ENCODE peak calls at places on chromosomes 1 and 21, in six cellular contexts. One of them, this sample, is unnamed.

GRCh38 chr1:21655748-21656147 is 13.4 kb downstream of the RAP1GAP start:
- DNase-seq in CD4-positive, alpha-beta T cell: no peak
- DNase-seq in PC-9: peak; percentile 60
- DNase-seq in HFF-Myc: no peak
- DNase-seq in Calu3: peak; percentile 50
- DNase-seq in psoas muscle: no peak
- DNase-seq in this sample: no peak

GRCh38 chr1:205032512-205032911 is 10.5 kb upstream of the CNTN2 start:
- DNase-seq in Calu3: no peak
- DNase-seq in psoas muscle: no peak
- DNase-seq in CD4-positive, alpha-beta T cell: no peak
- DNase-seq in PC-9: no peak
- DNase-seq in HFF-Myc: no peak
- DNase-seq in this sample: no peak

GRCh38 chr1:178688244-178688643 is 36.8 kb upstream of the RALGPS2 start:
- DNase-seq in psoas muscle: peak; percentile 58
- DNase-seq in HFF-Myc: no peak
- DNase-seq in Calu3: no peak
- DNase-seq in PC-9: no peak
- DNase-seq in CD4-positive, alpha-beta T cell: no peak
- DNase-seq in this sample: no peak

GRCh38 chr21:33732038-33732437 is 89.7 kb downstream of the ITSN1 start:
- DNase-seq in PC-9: no peak
- DNase-seq in HFF-Myc: no peak
- DNase-seq in CD4-positive, alpha-beta T cell: no peak
- DNase-seq in psoas muscle: no peak
- DNase-seq in Calu3: no peak
- DNase-seq in this sample: no peak

GRCh38 chr1:20409971-20410370 is 76.0 kb downstream of the CAMK2N1 start:
- DNase-seq in psoas muscle: no peak
- DNase-seq in HFF-Myc: no peak
- DNase-seq in CD4-positive, alpha-beta T cell: no peak
- DNase-seq in PC-9: no peak
- DNase-seq in Calu3: no peak
- DNase-seq in this sample: no peak

GRCh38 chr1:212229654-212230053 is 55.6 kb upstream of the PPP2R5A start:
- DNase-seq in HFF-Myc: peak; percentile 71
- DNase-seq in CD4-positive, alpha-beta T cell: no peak
- DNase-seq in PC-9: no peak
- DNase-seq in Calu3: no peak
- DNase-seq in psoas muscle: no peak
- DNase-seq in this sample: no peak

GRCh38 chr1:53685272-53686051 is 53.5 kb downstream of the GLIS1 start:
- DNase-seq in CD4-positive, alpha-beta T cell: no peak
- DNase-seq in Calu3: peak; percentile 35
- DNase-seq in psoas muscle: no peak
- DNase-seq in HFF-Myc: no peak
- DNase-seq in PC-9: peak; percentile 45
- DNase-seq in this sample: no peak

GRCh38 chr1:223316082-223316481 is 47.9 kb downstream of the SUSD4 start:
- DNase-seq in psoas muscle: no peak
- DNase-seq in HFF-Myc: no peak
- DNase-seq in PC-9: no peak
- DNase-seq in Calu3: no peak
- DNase-seq in CD4-positive, alpha-beta T cell: no peak
- DNase-seq in this sample: no peak

GRCh38 chr1:51294566-51295184 is 35.7 kb downstream of the TTC39A start:
- DNase-seq in CD4-positive, alpha-beta T cell: no peak
- DNase-seq in psoas muscle: no peak
- DNase-seq in HFF-Myc: no peak
- DNase-seq in PC-9: no peak
- DNase-seq in Calu3: no peak
- DNase-seq in this sample: no peak

GRCh38 chr21:17802568-17802967 is 16.6 kb downstream of the C21orf91 start:
- DNase-seq in PC-9: no peak
- DNase-seq in HFF-Myc: no peak
- DNase-seq in CD4-positive, alpha-beta T cell: no peak
- DNase-seq in psoas muscle: no peak
- DNase-seq in Calu3: no peak
- DNase-seq in this sample: no peak

GRCh38 chr1:167819849-167820683 is 93.9 kb downstream of the ADCY10 start:
- DNase-seq in CD4-positive, alpha-beta T cell: no peak
- DNase-seq in psoas muscle: peak; percentile 90
- DNase-seq in PC-9: peak; percentile 60
- DNase-seq in HFF-Myc: peak; percentile 67
- DNase-seq in Calu3: peak; percentile 85
- DNase-seq in this sample: no peak

GRCh38 chr1:225413708-225414375 is 14.0 kb downstream of the LBR start:
- DNase-seq in Calu3: no peak
- DNase-seq in HFF-Myc: no peak
- DNase-seq in CD4-positive, alpha-beta T cell: no peak
- DNase-seq in psoas muscle: no peak
- DNase-seq in PC-9: no peak
- DNase-seq in this sample: no peak
- TF ChIP-seq CTCF in Calu3: no peak
- TF ChIP-seq CTCF in HFF-Myc: no peak
- TF ChIP-seq CTCF in CD4-positive, alpha-beta T cell: no peak
- TF ChIP-seq CTCF in psoas muscle: no peak
- TF ChIP-seq CTCF in PC-9: no peak
- TF ChIP-seq CTCF in this sample: no peak

GRCh38 chr1:6359568-6360496 is 33.7 kb downstream of the ACOT7 start:
- DNase-seq in HFF-Myc: no peak
- DNase-seq in Calu3: peak; percentile 53
- DNase-seq in psoas muscle: peak; percentile 48
- DNase-seq in PC-9: peak; percentile 42
- DNase-seq in CD4-positive, alpha-beta T cell: peak; percentile 28
- DNase-seq in this sample: peak; percentile 53
- TF ChIP-seq CTCF in HFF-Myc: no peak
- TF ChIP-seq CTCF in Calu3: no peak
- TF ChIP-seq CTCF in psoas muscle: no peak
- TF ChIP-seq CTCF in PC-9: no peak
- TF ChIP-seq CTCF in CD4-positive, alpha-beta T cell: no peak
- TF ChIP-seq CTCF in this sample: no peak

GRCh38 chr1:12539705-12540579 is 78.1 kb downstream of the DHRS3 start:
- DNase-seq in HFF-Myc: peak; percentile 66
- DNase-seq in PC-9: no peak
- DNase-seq in Calu3: peak; percentile 78
- DNase-seq in CD4-positive, alpha-beta T cell: no peak
- DNase-seq in psoas muscle: peak; percentile 90
- DNase-seq in this sample: no peak
- TF ChIP-seq CTCF in HFF-Myc: no peak
- TF ChIP-seq CTCF in PC-9: no peak
- TF ChIP-seq CTCF in Calu3: no peak
- TF ChIP-seq CTCF in CD4-positive, alpha-beta T cell: no peak
- TF ChIP-seq CTCF in psoas muscle: no peak
- TF ChIP-seq CTCF in this sample: no peak

DNA sequence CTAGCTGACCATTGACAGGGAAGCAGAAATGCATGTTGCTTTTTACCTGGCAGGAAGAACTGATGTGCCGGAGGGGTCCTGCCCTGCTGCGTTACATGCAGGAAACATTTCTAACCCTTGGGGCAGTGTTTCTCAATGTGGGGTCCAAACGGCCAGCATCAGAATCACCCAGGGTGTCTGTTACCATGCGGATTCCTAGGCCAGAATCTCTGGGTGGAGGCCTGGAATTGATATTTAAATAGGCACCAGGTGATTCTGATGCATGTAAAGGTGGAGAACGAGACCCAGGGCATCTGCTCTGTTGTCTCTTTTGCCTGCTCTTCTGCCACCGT is 182.7 kb downstream of the PCP4 start:
- DNase-seq in HFF-Myc: no peak
- DNase-seq in PC-9: no peak
- DNase-seq in Calu3: no peak
- DNase-seq in psoas muscle: no peak
- DNase-seq in CD4-positive, alpha-beta T cell: no peak
- DNase-seq in this sample: no peak
- TF ChIP-seq CTCF in HFF-Myc: no peak
- TF ChIP-seq CTCF in PC-9: no peak
- TF ChIP-seq CTCF in Calu3: no peak
- TF ChIP-seq CTCF in psoas muscle: no peak
- TF ChIP-seq CTCF in CD4-positive, alpha-beta T cell: no peak
- TF ChIP-seq CTCF in this sample: no peak

DNA sequence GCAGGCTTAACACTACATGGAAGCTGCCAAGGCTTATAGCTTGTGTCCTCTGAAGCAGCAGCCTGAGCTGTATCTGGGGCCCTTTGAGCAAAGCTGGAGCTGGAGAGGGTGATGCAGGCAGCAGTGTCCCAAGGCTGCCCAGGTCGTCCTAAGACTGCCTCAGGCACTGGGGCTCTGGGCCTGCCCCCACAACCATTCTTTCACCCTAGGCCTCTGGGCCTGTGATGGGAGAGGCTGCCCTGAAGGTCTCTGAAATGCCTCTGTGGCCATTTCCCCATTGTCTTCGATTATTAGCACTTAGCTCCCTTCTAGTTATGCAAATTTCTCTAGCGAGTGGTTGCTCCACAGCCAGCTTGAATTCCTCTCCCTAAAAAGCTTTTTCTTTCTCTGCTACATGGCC is 142.0 kb downstream of the LRIG2 start:
- DNase-seq in Calu3: no peak
- DNase-seq in PC-9: no peak
- DNase-seq in CD4-positive, alpha-beta T cell: no peak
- DNase-seq in HFF-Myc: no peak
- DNase-seq in psoas muscle: no peak
- DNase-seq in this sample: no peak
- TF ChIP-seq CTCF in Calu3: no peak
- TF ChIP-seq CTCF in PC-9: no peak
- TF ChIP-seq CTCF in CD4-positive, alpha-beta T cell: no peak
- TF ChIP-seq CTCF in HFF-Myc: no peak
- TF ChIP-seq CTCF in psoas muscle: no peak
- TF ChIP-seq CTCF in this sample: no peak

GRCh38 chr1:217311766-217312165 is 319.1 kb downstream of the GPATCH2 start:
- DNase-seq in CD4-positive, alpha-beta T cell: no peak
- DNase-seq in PC-9: no peak
- DNase-seq in HFF-Myc: no peak
- DNase-seq in Calu3: peak; percentile 13
- DNase-seq in psoas muscle: no peak
- DNase-seq in this sample: no peak
- TF ChIP-seq CTCF in CD4-positive, alpha-beta T cell: no peak
- TF ChIP-seq CTCF in PC-9: no peak
- TF ChIP-seq CTCF in HFF-Myc: peak; percentile 3
- TF ChIP-seq CTCF in Calu3: no peak
- TF ChIP-seq CTCF in psoas muscle: no peak
- TF ChIP-seq CTCF in this sample: no peak